ENCODE peak calls at places on chromosomes 11 and 22, in nine cellular contexts. C, X, Y, S, I, M, R, H and E are unnamed samples.

GRCh38 chr11:58923300-58923788 is 15.9 kb upstream of the GLYATL1 start:
- DNase-seq in H (peak; percentile 18), C (no peak), I (peak; percentile 84), R (no peak), M (no peak), Y (no peak), S (no peak), X (no peak), E (no peak)

GRCh38 chr11:72534859-72535547 is 100.7 kb upstream of the CLPB start:
- DNase-seq in M (no peak), S (no peak), X (no peak), C (no peak), Y (no peak), I (peak; percentile 40), H (no peak), R (no peak), E (no peak)

GRCh38 chr11:64696045-64696444 is 27.0 kb downstream of the NRXN2 start:
- DNase-seq in R (no peak), S (no peak), Y (no peak), H (no peak), C (no peak), I (no peak), M (no peak), X (no peak), E (no peak)

GRCh38 chr11:73650400-73650799 is 4.0 kb downstream of the PLEKHB1 start:
- DNase-seq in I (no peak), H (no peak), R (no peak), Y (no peak), C (no peak), X (no peak), M (no peak), S (no peak), E (no peak)

GRCh38 chr11:76830639-76831312 is 29.9 kb upstream of the ACER3 start:
- DNase-seq in C (peak; percentile 38), M (no peak), S (no peak), Y (no peak), X (no peak), I (peak; percentile 82), R (no peak), H (peak; percentile 66), E (no peak)

GRCh38 chr11:27347949-27348879 is 14.8 kb downstream of the CCDC34 start:
- DNase-seq in M (no peak), C (no peak), Y (no peak), S (no peak), I (peak; percentile 47), X (no peak), H (no peak), R (no peak), E (no peak)

GRCh38 chr11:120465921-120466534 is 45.5 kb upstream of the GRIK4 start:
- DNase-seq in M (no peak), S (no peak), X (no peak), I (no peak), H (no peak), R (no peak), Y (no peak), C (no peak), E (no peak)

GRCh38 chr11:33350287-33350686 is 93.1 kb downstream of the HIPK3 start:
- DNase-seq in M (no peak), I (no peak), R (no peak), X (no peak), S (no peak), C (no peak), H (no peak), Y (no peak), E (no peak)

GRCh38 chr22:46043816-46044717 is 67.1 kb upstream of the WNT7B start:
- DNase-seq in Y (peak; percentile 69), X (no peak), I (peak; percentile 63), R (no peak), C (no peak), M (peak; percentile 60), S (no peak), H (no peak), E (peak; percentile 8)

GRCh38 chr22:38766076-38766777 is 10.4 kb upstream of the SUN2 start:
- DNase-seq in Y (peak; percentile 64), C (peak; percentile 90), M (peak; percentile 63), I (peak; percentile 82), H (peak; percentile 42), R (peak; percentile 71), X (no peak), S (peak; percentile 90), E (no peak)

GRCh38 chr11:43738600-43739409 is 58.3 kb downstream of the HSD17B12 start:
- DNase-seq in X (no peak), S (no peak), Y (no peak), R (no peak), H (peak; percentile 78), C (peak; percentile 49), I (peak; percentile 85), M (no peak), E (no peak)

GRCh38 chr22:27212617-27213177 is 555.3 kb downstream of the MIAT start:
- DNase-seq in R (peak; percentile 60), X (no peak), M (no peak), C (peak; percentile 63), S (peak; percentile 41), H (peak; percentile 90), I (no peak), Y (peak; percentile 76), E (peak; percentile 72)

GRCh38 chr11:35681181-35681767 is 18.7 kb downstream of the TRIM44 start:
- DNase-seq in R (no peak), C (no peak), I (peak; percentile 8), M (no peak), X (no peak), Y (no peak), H (no peak), S (no peak), E (no peak)

GRCh38 chr22:29117799-29118477 is 45.1 kb downstream of the KREMEN1 start:
- DNase-seq in I (no peak), X (no peak), S (no peak), R (no peak), C (no peak), Y (no peak), M (no peak), H (no peak), E (no peak)

GRCh38 chr11:85752201-85752889 is 58.6 kb downstream of the SYTL2 start:
- DNase-seq in R (no peak), X (no peak), S (no peak), C (peak; percentile 66), I (no peak), M (no peak), H (no peak), Y (no peak), E (no peak)

GRCh38 chr11:82003671-82004148 is 730.0 kb downstream of the FAM181B start:
- DNase-seq in H (peak; percentile 80), R (no peak), I (no peak), Y (no peak), S (no peak), C (no peak), M (no peak), X (no peak), E (no peak)

GRCh38 chr11:102430158-102430836 is 22.3 kb downstream of the TMEM123 start:
- DNase-seq in S (no peak), Y (no peak), C (no peak), H (peak; percentile 5), R (no peak), I (no peak), X (no peak), M (no peak), E (no peak)

GRCh38 chr11:17267576-17267975 is 9.0 kb upstream of the NUCB2 start:
- DNase-seq in C (no peak), X (no peak), I (peak; percentile 94), H (no peak), S (peak; percentile 86), Y (no peak), M (no peak), R (no peak), E (no peak)

GRCh38 chr11:27012254-27012921 is 18.5 kb downstream of the FIBIN start:
- DNase-seq in I (no peak), R (no peak), S (no peak), X (no peak), H (peak; percentile 60), M (no peak), C (no peak), Y (peak; percentile 32), E (no peak)

GRCh38 chr11:5553347-5553746 is 5.0 kb upstream of the OR52H1 start:
- DNase-seq in I (peak; percentile 7), M (no peak), R (no peak), X (no peak), C (no peak), H (no peak), Y (no peak), S (no peak), E (no peak)
- TF ChIP-seq CTCF in I (peak; percentile 52), M (no peak), R (no peak), X (no peak), C (peak; percentile 24), H (no peak), Y (no peak), S (peak; percentile 32), E (no peak)

DNA sequence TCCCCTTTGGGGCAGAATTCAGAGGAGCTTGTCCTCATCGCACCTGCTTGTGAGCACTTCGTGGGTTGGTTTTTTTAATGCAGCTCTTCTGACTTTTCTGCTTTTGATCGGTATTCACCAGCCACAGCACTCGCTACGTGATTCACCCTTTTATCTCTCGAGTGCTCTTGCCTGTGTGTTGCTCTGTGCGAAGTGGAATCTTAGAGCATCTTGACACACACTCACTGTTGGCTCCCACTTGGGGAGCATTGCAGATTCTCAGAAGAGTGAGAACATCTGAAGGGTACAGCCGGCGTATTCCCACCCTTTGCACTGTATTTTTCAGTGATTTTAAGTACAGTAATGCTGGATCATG is 10.9 kb downstream of the TNNT3 start:
- DNase-seq in H (no peak), Y (no peak), R (no peak), S (no peak), C (no peak), I (no peak), X (no peak), M (no peak), E (no peak)
- H3K27ac ChIP-seq in H (no peak overlapping the region), Y (no peak overlapping the region), R (peak overlapping the region; percentile 53), S (no peak overlapping the region), C (peak overlapping the region; percentile 34), I (no peak overlapping the region), X (no peak overlapping the region), M (no peak overlapping the region), E (no peak overlapping the region)

DNA sequence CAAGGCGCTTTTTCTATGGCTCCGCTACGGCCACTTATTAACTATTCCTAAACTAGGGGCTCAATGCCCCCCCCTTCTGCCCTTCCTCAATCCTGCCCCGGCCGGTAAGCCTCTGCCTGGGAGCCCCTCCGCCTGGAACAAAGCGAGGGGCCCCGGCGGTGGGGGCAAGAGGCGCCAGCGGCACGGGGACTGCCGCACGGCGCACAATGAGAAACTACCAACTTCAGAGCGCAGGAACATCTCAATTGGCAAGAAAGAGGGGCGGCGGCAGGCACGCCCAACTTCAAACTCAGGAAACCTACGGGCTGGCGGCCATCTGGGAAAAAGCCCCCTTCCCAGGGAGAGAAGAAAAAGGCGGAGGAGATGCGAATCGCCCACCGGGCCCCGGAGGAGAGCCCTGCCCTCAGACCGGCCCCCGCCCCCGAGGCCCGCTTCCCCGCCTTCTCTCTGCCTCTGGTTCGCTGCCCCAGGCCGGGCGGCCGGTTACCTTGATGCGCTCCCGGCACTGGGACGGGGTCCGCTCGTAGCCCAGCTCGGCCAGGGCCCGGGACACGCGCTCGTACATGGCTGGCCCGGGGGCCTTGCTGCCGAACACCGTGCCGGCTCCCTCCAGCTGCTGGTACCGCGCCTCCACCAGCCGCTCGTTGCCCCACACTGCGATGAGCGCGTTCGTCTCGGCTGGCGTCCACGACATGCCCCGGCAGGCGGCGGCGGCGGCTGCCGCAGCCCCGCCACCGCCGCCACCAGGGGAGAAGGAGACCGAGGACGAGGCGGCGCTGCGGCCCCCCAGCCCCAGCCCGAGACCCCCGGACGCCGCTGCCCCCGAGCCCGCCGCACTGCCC is 601 bp downstream of the MSANTD2 start:
- DNase-seq in Y (peak; percentile 44), H (no peak), M (peak; percentile 63), R (peak; percentile 35), S (no peak), X (no peak), I (peak; percentile 33), C (peak; percentile 38), E (no peak)
- TF ChIP-seq CTCF in Y (no peak), H (no peak), M (no peak), R (no peak), S (no peak), X (no peak), I (no peak), C (no peak), E (no peak)

GRCh38 chr11:15975742-15976141 is 380.6 kb downstream of the SOX6 start:
- DNase-seq in X (no peak), R (no peak), H (no peak), Y (no peak), M (no peak), C (no peak), I (no peak), S (no peak), E (no peak)
- H3K27ac ChIP-seq in X (no peak overlapping the region), R (peak overlapping the region; percentile 58), H (no peak overlapping the region), Y (no peak overlapping the region), M (no peak overlapping the region), C (no peak overlapping the region), I (no peak overlapping the region), S (no peak overlapping the region), E (no peak overlapping the region)